ENCODE peak calls at places on chromosome 21, in nine cellular contexts. One of them, this sample, is unnamed.

GRCh38 chr21:37119421-37120218 is 46.6 kb downstream of the TTC3 start:
- DNase-seq in foreskin keratinocyte: no peak
- DNase-seq in AG04450: no peak
- DNase-seq in fibroblast of the aortic adventitia: peak
- DNase-seq in GM10248: no peak
- DNase-seq in BJ: no peak
- DNase-seq in fibroblast of lung: peak
- DNase-seq in IMR-90: no peak
- DNase-seq in upper lobe of right lung: no peak
- DNase-seq in this sample: no peak

GRCh38 chr21:41147096-41147978 is 20.6 kb upstream of the BACE2 start:
- DNase-seq in foreskin keratinocyte: no peak
- DNase-seq in AG04450: no peak
- DNase-seq in fibroblast of the aortic adventitia: no peak
- DNase-seq in GM10248: no peak
- DNase-seq in BJ: no peak
- DNase-seq in fibroblast of lung: no peak
- DNase-seq in IMR-90: no peak
- DNase-seq in upper lobe of right lung: no peak
- DNase-seq in this sample: no peak

GRCh38 chr21:25331286-25331685 is 276.0 kb downstream of the MRPL39 start:
- DNase-seq in foreskin keratinocyte: no peak
- DNase-seq in AG04450: no peak
- DNase-seq in fibroblast of the aortic adventitia: peak
- DNase-seq in GM10248: no peak
- DNase-seq in BJ: no peak
- DNase-seq in fibroblast of lung: peak
- DNase-seq in IMR-90: no peak
- DNase-seq in upper lobe of right lung: no peak
- DNase-seq in this sample: no peak

GRCh38 chr21:37219766-37220432 is 47.2 kb downstream of the VPS26C start:
- DNase-seq in foreskin keratinocyte: no peak
- DNase-seq in AG04450: no peak
- DNase-seq in fibroblast of the aortic adventitia: peak
- DNase-seq in GM10248: no peak
- DNase-seq in BJ: no peak
- DNase-seq in fibroblast of lung: peak
- DNase-seq in IMR-90: no peak
- DNase-seq in upper lobe of right lung: no peak
- DNase-seq in this sample: peak

GRCh38 chr21:44614961-44615391 is 3.1 kb downstream of the KRTAP10-8 start:
- DNase-seq in foreskin keratinocyte: no peak
- DNase-seq in AG04450: no peak
- DNase-seq in fibroblast of the aortic adventitia: no peak
- DNase-seq in GM10248: no peak
- DNase-seq in BJ: no peak
- DNase-seq in fibroblast of lung: no peak
- DNase-seq in IMR-90: no peak
- DNase-seq in upper lobe of right lung: peak
- DNase-seq in this sample: no peak

GRCh38 chr21:44425307-44425894 is 29.9 kb upstream of the LRRC3 start:
- DNase-seq in foreskin keratinocyte: no peak
- DNase-seq in AG04450: no peak
- DNase-seq in fibroblast of the aortic adventitia: no peak
- DNase-seq in GM10248: no peak
- DNase-seq in BJ: no peak
- DNase-seq in fibroblast of lung: no peak
- DNase-seq in IMR-90: no peak
- DNase-seq in upper lobe of right lung: peak
- DNase-seq in this sample: no peak

GRCh38 chr21:45073301-45074047 is 906 bp upstream of the ADARB1 start:
- DNase-seq in foreskin keratinocyte: peak
- DNase-seq in AG04450: no peak
- DNase-seq in fibroblast of the aortic adventitia: peak
- DNase-seq in GM10248: peak
- DNase-seq in BJ: no peak
- DNase-seq in fibroblast of lung: no peak
- DNase-seq in IMR-90: peak
- DNase-seq in upper lobe of right lung: peak
- DNase-seq in this sample: peak

GRCh38 chr21:36429672-36430546 is 44.7 kb downstream of the CHAF1B start:
- DNase-seq in foreskin keratinocyte: peak
- DNase-seq in AG04450: peak
- DNase-seq in fibroblast of the aortic adventitia: peak
- DNase-seq in GM10248: peak
- DNase-seq in BJ: peak
- DNase-seq in fibroblast of lung: peak
- DNase-seq in IMR-90: peak
- DNase-seq in upper lobe of right lung: peak
- DNase-seq in this sample: peak

GRCh38 chr21:26798856-26799751 is 46.1 kb downstream of the ADAMTS1 start:
- DNase-seq in foreskin keratinocyte: no peak
- DNase-seq in AG04450: no peak
- DNase-seq in fibroblast of the aortic adventitia: no peak
- DNase-seq in GM10248: no peak
- DNase-seq in BJ: no peak
- DNase-seq in fibroblast of lung: no peak
- DNase-seq in IMR-90: peak
- DNase-seq in upper lobe of right lung: no peak
- DNase-seq in this sample: no peak

GRCh38 chr21:38567577-38568360 is 69.5 kb upstream of the ERG start:
- DNase-seq in foreskin keratinocyte: peak
- DNase-seq in AG04450: peak
- DNase-seq in fibroblast of the aortic adventitia: peak
- DNase-seq in GM10248: no peak
- DNase-seq in BJ: peak
- DNase-seq in fibroblast of lung: peak
- DNase-seq in IMR-90: peak
- DNase-seq in upper lobe of right lung: no peak
- DNase-seq in this sample: no peak

GRCh38 chr21:36705679-36706481 is 7.0 kb downstream of the SIM2 start:
- DNase-seq in foreskin keratinocyte: no peak
- DNase-seq in AG04450: no peak
- DNase-seq in fibroblast of the aortic adventitia: no peak
- DNase-seq in GM10248: no peak
- DNase-seq in BJ: no peak
- DNase-seq in fibroblast of lung: no peak
- DNase-seq in IMR-90: no peak
- DNase-seq in upper lobe of right lung: no peak
- DNase-seq in this sample: no peak

DNA sequence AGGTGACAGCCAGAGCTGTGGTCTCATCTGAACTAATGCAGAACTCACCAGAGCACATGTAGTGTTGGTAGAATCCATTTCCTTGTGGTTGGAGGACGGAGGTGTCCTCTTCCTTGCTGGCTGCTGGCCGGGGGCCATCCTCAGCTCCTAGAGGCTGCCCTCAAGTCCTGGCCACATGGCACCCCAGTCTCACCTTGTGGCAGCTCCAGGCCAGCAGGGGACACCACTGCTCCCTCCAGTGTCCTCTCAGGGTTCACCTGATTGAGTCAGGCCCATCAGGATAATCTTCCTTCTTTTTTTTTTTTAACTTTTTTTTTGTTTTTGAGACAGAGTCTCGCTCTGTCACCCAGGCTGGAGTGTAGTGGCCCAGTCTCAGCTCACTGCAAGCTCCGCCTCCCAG is 2.9 kb downstream of the KCNE1 start:
- DNase-seq in foreskin keratinocyte: no peak
- DNase-seq in AG04450: no peak
- DNase-seq in fibroblast of the aortic adventitia: no peak
- DNase-seq in GM10248: peak
- DNase-seq in BJ: no peak
- DNase-seq in fibroblast of lung: no peak
- DNase-seq in IMR-90: no peak
- DNase-seq in upper lobe of right lung: no peak
- DNase-seq in this sample: peak
- TF ChIP-seq CTCF in foreskin keratinocyte: peak
- TF ChIP-seq CTCF in AG04450: peak
- TF ChIP-seq CTCF in fibroblast of the aortic adventitia: no peak
- TF ChIP-seq CTCF in GM10248: peak
- TF ChIP-seq CTCF in BJ: peak
- TF ChIP-seq CTCF in fibroblast of lung: peak
- TF ChIP-seq CTCF in IMR-90: peak
- TF ChIP-seq CTCF in upper lobe of right lung: peak
- TF ChIP-seq CTCF in this sample: no peak

GRCh38 chr21:16455978-16456377 is 726.2 kb downstream of the USP25 start:
- DNase-seq in foreskin keratinocyte: no peak
- DNase-seq in AG04450: no peak
- DNase-seq in fibroblast of the aortic adventitia: peak
- DNase-seq in GM10248: no peak
- DNase-seq in BJ: no peak
- DNase-seq in fibroblast of lung: peak
- DNase-seq in IMR-90: no peak
- DNase-seq in upper lobe of right lung: no peak
- DNase-seq in this sample: no peak

GRCh38 chr21:16457498-16457897 is 727.7 kb downstream of the USP25 start:
- DNase-seq in foreskin keratinocyte: no peak
- DNase-seq in AG04450: no peak
- DNase-seq in fibroblast of the aortic adventitia: no peak
- DNase-seq in GM10248: no peak
- DNase-seq in BJ: no peak
- DNase-seq in fibroblast of lung: no peak
- DNase-seq in IMR-90: no peak
- DNase-seq in upper lobe of right lung: no peak
- DNase-seq in this sample: no peak

GRCh38 chr21:16455526-16455925 is 725.7 kb downstream of the USP25 start:
- DNase-seq in foreskin keratinocyte: no peak
- DNase-seq in AG04450: no peak
- DNase-seq in fibroblast of the aortic adventitia: no peak
- DNase-seq in GM10248: no peak
- DNase-seq in BJ: no peak
- DNase-seq in fibroblast of lung: peak
- DNase-seq in IMR-90: no peak
- DNase-seq in upper lobe of right lung: no peak
- DNase-seq in this sample: no peak

GRCh38 chr21:16454371-16454770 is 724.6 kb downstream of the USP25 start:
- DNase-seq in foreskin keratinocyte: peak
- DNase-seq in AG04450: no peak
- DNase-seq in fibroblast of the aortic adventitia: peak
- DNase-seq in GM10248: no peak
- DNase-seq in BJ: no peak
- DNase-seq in fibroblast of lung: peak
- DNase-seq in IMR-90: no peak
- DNase-seq in upper lobe of right lung: no peak
- DNase-seq in this sample: no peak
- TF ChIP-seq CTCF in foreskin keratinocyte: peak
- TF ChIP-seq CTCF in AG04450: peak
- TF ChIP-seq CTCF in fibroblast of the aortic adventitia: peak
- TF ChIP-seq CTCF in GM10248: no peak
- TF ChIP-seq CTCF in BJ: peak
- TF ChIP-seq CTCF in fibroblast of lung: peak
- TF ChIP-seq CTCF in IMR-90: no peak
- TF ChIP-seq CTCF in upper lobe of right lung: no peak
- TF ChIP-seq CTCF in this sample: no peak

DNA sequence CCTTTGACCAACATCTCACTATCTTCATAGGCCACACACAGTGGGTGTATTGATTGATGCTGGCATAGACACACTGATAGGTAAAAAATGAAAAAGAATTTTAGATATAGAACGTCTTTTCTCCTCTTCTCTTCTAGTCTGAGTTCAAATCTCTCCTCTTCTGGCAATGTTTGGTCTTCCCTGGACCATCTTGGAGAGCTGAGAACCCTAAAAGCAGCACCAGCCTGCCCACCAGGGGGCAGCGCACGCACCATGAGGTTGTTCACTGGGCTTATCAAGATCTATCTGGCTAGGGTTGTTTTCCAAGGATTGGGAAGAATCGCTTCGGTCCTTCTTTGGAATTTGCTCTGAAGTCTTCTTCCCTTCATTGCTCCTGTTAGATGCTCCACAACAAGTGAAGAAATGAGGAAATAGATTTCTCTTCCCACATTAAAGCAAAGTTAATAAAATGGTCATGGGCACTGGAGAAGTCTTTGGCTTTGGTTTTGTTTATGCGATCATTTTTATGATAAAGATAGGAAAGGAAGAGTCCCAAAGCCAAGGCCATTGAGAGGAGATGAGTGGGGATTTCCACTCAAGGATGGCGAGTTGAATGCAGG is 104.0 kb upstream of the OLIG2 start:
- DNase-seq in foreskin keratinocyte: no peak
- DNase-seq in AG04450: no peak
- DNase-seq in fibroblast of the aortic adventitia: peak
- DNase-seq in GM10248: peak
- DNase-seq in BJ: no peak
- DNase-seq in fibroblast of lung: no peak
- DNase-seq in IMR-90: peak
- DNase-seq in upper lobe of right lung: peak
- DNase-seq in this sample: peak
- TF ChIP-seq CTCF in foreskin keratinocyte: peak
- TF ChIP-seq CTCF in AG04450: peak
- TF ChIP-seq CTCF in fibroblast of the aortic adventitia: peak
- TF ChIP-seq CTCF in GM10248: peak
- TF ChIP-seq CTCF in BJ: peak
- TF ChIP-seq CTCF in fibroblast of lung: peak
- TF ChIP-seq CTCF in IMR-90: peak
- TF ChIP-seq CTCF in upper lobe of right lung: peak
- TF ChIP-seq CTCF in this sample: peak

GRCh38 chr21:46633561-46633960 is 1.9 kb upstream of the PRMT2 start:
- DNase-seq in foreskin keratinocyte: no peak
- DNase-seq in AG04450: no peak
- DNase-seq in fibroblast of the aortic adventitia: no peak
- DNase-seq in GM10248: no peak
- DNase-seq in BJ: no peak
- DNase-seq in fibroblast of lung: no peak
- DNase-seq in IMR-90: no peak
- DNase-seq in upper lobe of right lung: no peak
- DNase-seq in this sample: peak

GRCh38 chr21:46635324-46636180 is at the start of gene PRMT2:
- DNase-seq in foreskin keratinocyte: peak
- DNase-seq in AG04450: peak
- DNase-seq in fibroblast of the aortic adventitia: peak
- DNase-seq in GM10248: peak
- DNase-seq in BJ: peak
- DNase-seq in fibroblast of lung: peak
- DNase-seq in IMR-90: peak
- DNase-seq in upper lobe of right lung: peak
- DNase-seq in this sample: peak

GRCh38 chr21:46636181-46636512 is 673 bp downstream of the PRMT2 start:
- DNase-seq in foreskin keratinocyte: no peak
- DNase-seq in AG04450: no peak
- DNase-seq in fibroblast of the aortic adventitia: no peak
- DNase-seq in GM10248: no peak
- DNase-seq in BJ: no peak
- DNase-seq in fibroblast of lung: no peak
- DNase-seq in IMR-90: no peak
- DNase-seq in upper lobe of right lung: no peak
- DNase-seq in this sample: no peak

GRCh38 chr21:46634427-46634826 is 1.0 kb upstream of the PRMT2 start:
- DNase-seq in foreskin keratinocyte: no peak
- DNase-seq in AG04450: no peak
- DNase-seq in fibroblast of the aortic adventitia: no peak
- DNase-seq in GM10248: no peak
- DNase-seq in BJ: no peak
- DNase-seq in fibroblast of lung: no peak
- DNase-seq in IMR-90: no peak
- DNase-seq in upper lobe of right lung: peak
- DNase-seq in this sample: peak

DNA sequence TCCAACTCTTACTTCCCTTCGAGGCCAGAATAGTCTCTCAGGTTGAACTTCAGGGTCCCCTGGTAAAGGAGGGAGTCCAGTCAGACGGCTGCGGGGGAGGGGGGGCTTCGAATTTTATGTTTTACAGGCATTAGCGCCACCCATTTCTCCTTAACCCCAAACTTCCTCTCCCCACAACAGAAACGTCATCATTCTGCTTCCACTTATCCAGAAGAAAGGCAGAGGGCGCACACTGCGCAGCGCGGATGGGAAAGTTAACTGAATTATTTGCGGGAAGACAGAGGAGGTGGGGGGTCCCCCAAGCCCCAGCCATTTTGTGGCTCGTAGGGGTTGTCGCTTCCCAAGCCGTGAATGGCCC is 529 bp upstream of the PRMT2 start:
- DNase-seq in foreskin keratinocyte: peak
- DNase-seq in AG04450: peak
- DNase-seq in fibroblast of the aortic adventitia: peak
- DNase-seq in GM10248: peak
- DNase-seq in BJ: peak
- DNase-seq in fibroblast of lung: peak
- DNase-seq in IMR-90: peak
- DNase-seq in upper lobe of right lung: no peak
- DNase-seq in this sample: peak
- TF ChIP-seq CTCF in foreskin keratinocyte: peak
- TF ChIP-seq CTCF in AG04450: peak
- TF ChIP-seq CTCF in fibroblast of the aortic adventitia: peak
- TF ChIP-seq CTCF in GM10248: no peak
- TF ChIP-seq CTCF in BJ: peak
- TF ChIP-seq CTCF in fibroblast of lung: peak
- TF ChIP-seq CTCF in IMR-90: peak
- TF ChIP-seq CTCF in upper lobe of right lung: peak
- TF ChIP-seq CTCF in this sample: no peak